ENCODE peak calls at places on chromosomes 11 and 22, in seven cellular contexts. One of them, this sample, is unnamed.

GRCh38 chr11:44575288-44575672 is 9.8 kb downstream of the CD82 start:
- DNase-seq in fibroblast of lung: peak
- DNase-seq in brain microvascular endothelial cell: peak
- DNase-seq in HFF-Myc: no peak
- DNase-seq in bronchial epithelial cell: peak
- DNase-seq in pancreas: no peak
- DNase-seq in uterus: no peak
- DNase-seq in this sample: peak

GRCh38 chr11:1192741-1193325 is 30.0 kb upstream of the MUC5B start:
- DNase-seq in pancreas: no peak
- DNase-seq in uterus: peak
- DNase-seq in HFF-Myc: no peak
- DNase-seq in bronchial epithelial cell: no peak
- DNase-seq in fibroblast of lung: no peak
- DNase-seq in brain microvascular endothelial cell: no peak
- DNase-seq in this sample: no peak

GRCh38 chr11:20243974-20244373 is 83.7 kb upstream of the DBX1 start:
- DNase-seq in fibroblast of lung: no peak
- DNase-seq in pancreas: no peak
- DNase-seq in HFF-Myc: no peak
- DNase-seq in brain microvascular endothelial cell: no peak
- DNase-seq in bronchial epithelial cell: no peak
- DNase-seq in uterus: no peak
- DNase-seq in this sample: no peak

GRCh38 chr11:46127150-46127638 is 5.9 kb upstream of the PHF21A start:
- DNase-seq in brain microvascular endothelial cell: peak
- DNase-seq in pancreas: no peak
- DNase-seq in uterus: no peak
- DNase-seq in HFF-Myc: peak
- DNase-seq in bronchial epithelial cell: peak
- DNase-seq in fibroblast of lung: peak
- DNase-seq in this sample: no peak

GRCh38 chr22:36325163-36326031 is 62.4 kb downstream of the MYH9 start:
- DNase-seq in bronchial epithelial cell: peak
- DNase-seq in fibroblast of lung: peak
- DNase-seq in uterus: peak
- DNase-seq in HFF-Myc: no peak
- DNase-seq in brain microvascular endothelial cell: peak
- DNase-seq in pancreas: no peak
- DNase-seq in this sample: peak

GRCh38 chr11:27456140-27456801 is 16.3 kb downstream of the LGR4 start:
- DNase-seq in uterus: no peak
- DNase-seq in brain microvascular endothelial cell: no peak
- DNase-seq in HFF-Myc: no peak
- DNase-seq in fibroblast of lung: peak
- DNase-seq in bronchial epithelial cell: peak
- DNase-seq in pancreas: no peak
- DNase-seq in this sample: no peak

GRCh38 chr22:38645430-38645829 is 10.8 kb downstream of the FAM227A start:
- DNase-seq in fibroblast of lung: no peak
- DNase-seq in uterus: no peak
- DNase-seq in pancreas: no peak
- DNase-seq in bronchial epithelial cell: peak
- DNase-seq in brain microvascular endothelial cell: no peak
- DNase-seq in HFF-Myc: no peak
- DNase-seq in this sample: no peak

GRCh38 chr11:19344661-19345518 is 104.1 kb upstream of the E2F8 start:
- DNase-seq in bronchial epithelial cell: peak
- DNase-seq in uterus: no peak
- DNase-seq in pancreas: peak
- DNase-seq in brain microvascular endothelial cell: no peak
- DNase-seq in fibroblast of lung: peak
- DNase-seq in HFF-Myc: no peak
- DNase-seq in this sample: no peak

GRCh38 chr11:96309643-96310017 is 33.4 kb downstream of the MAML2 start:
- DNase-seq in HFF-Myc: no peak
- DNase-seq in bronchial epithelial cell: no peak
- DNase-seq in fibroblast of lung: no peak
- DNase-seq in uterus: no peak
- DNase-seq in brain microvascular endothelial cell: no peak
- DNase-seq in pancreas: no peak
- DNase-seq in this sample: no peak

GRCh38 chr11:114154271-114155047 is 94.9 kb downstream of the ZBTB16 start:
- DNase-seq in pancreas: no peak
- DNase-seq in fibroblast of lung: no peak
- DNase-seq in bronchial epithelial cell: peak
- DNase-seq in uterus: no peak
- DNase-seq in HFF-Myc: no peak
- DNase-seq in brain microvascular endothelial cell: no peak
- DNase-seq in this sample: no peak

GRCh38 chr11:66684635-66685034 is 6.9 kb upstream of the RBM4B start:
- DNase-seq in brain microvascular endothelial cell: no peak
- DNase-seq in fibroblast of lung: no peak
- DNase-seq in HFF-Myc: no peak
- DNase-seq in bronchial epithelial cell: no peak
- DNase-seq in pancreas: no peak
- DNase-seq in uterus: no peak
- DNase-seq in this sample: no peak

GRCh38 chr11:45266693-45267451 is 19.3 kb downstream of the SYT13 start:
- DNase-seq in pancreas: no peak
- DNase-seq in uterus: no peak
- DNase-seq in bronchial epithelial cell: no peak
- DNase-seq in HFF-Myc: no peak
- DNase-seq in fibroblast of lung: no peak
- DNase-seq in brain microvascular endothelial cell: no peak
- DNase-seq in this sample: no peak

GRCh38 chr11:57761301-57762234 is at the start of gene CTNND1:
- DNase-seq in uterus: peak
- DNase-seq in HFF-Myc: peak
- DNase-seq in pancreas: peak
- DNase-seq in fibroblast of lung: peak
- DNase-seq in brain microvascular endothelial cell: peak
- DNase-seq in bronchial epithelial cell: peak
- DNase-seq in this sample: peak

GRCh38 chr11:61739966-61740365 is 12.5 kb upstream of the MYRF start:
- DNase-seq in fibroblast of lung: no peak
- DNase-seq in pancreas: peak
- DNase-seq in bronchial epithelial cell: no peak
- DNase-seq in uterus: no peak
- DNase-seq in HFF-Myc: no peak
- DNase-seq in brain microvascular endothelial cell: no peak
- DNase-seq in this sample: no peak

GRCh38 chr11:114256898-114257286 is 39.3 kb upstream of the NNMT start:
- DNase-seq in bronchial epithelial cell: no peak
- DNase-seq in fibroblast of lung: no peak
- DNase-seq in brain microvascular endothelial cell: no peak
- DNase-seq in pancreas: no peak
- DNase-seq in uterus: no peak
- DNase-seq in HFF-Myc: no peak
- DNase-seq in this sample: no peak

GRCh38 chr11:96155627-96156378 is 187.2 kb downstream of the MAML2 start:
- DNase-seq in fibroblast of lung: peak
- DNase-seq in brain microvascular endothelial cell: peak
- DNase-seq in pancreas: peak
- DNase-seq in bronchial epithelial cell: peak
- DNase-seq in uterus: peak
- DNase-seq in HFF-Myc: peak
- DNase-seq in this sample: peak

GRCh38 chr11:13721760-13722159 is 53.3 kb downstream of the FAR1 start:
- DNase-seq in uterus: no peak
- DNase-seq in HFF-Myc: no peak
- DNase-seq in pancreas: no peak
- DNase-seq in fibroblast of lung: peak
- DNase-seq in bronchial epithelial cell: peak
- DNase-seq in brain microvascular endothelial cell: no peak
- DNase-seq in this sample: no peak

GRCh38 chr11:106399075-106399500 is 321.6 kb downstream of the AASDHPPT start:
- DNase-seq in uterus: peak
- DNase-seq in bronchial epithelial cell: peak
- DNase-seq in pancreas: no peak
- DNase-seq in brain microvascular endothelial cell: peak
- DNase-seq in HFF-Myc: peak
- DNase-seq in fibroblast of lung: peak
- DNase-seq in this sample: peak

DNA sequence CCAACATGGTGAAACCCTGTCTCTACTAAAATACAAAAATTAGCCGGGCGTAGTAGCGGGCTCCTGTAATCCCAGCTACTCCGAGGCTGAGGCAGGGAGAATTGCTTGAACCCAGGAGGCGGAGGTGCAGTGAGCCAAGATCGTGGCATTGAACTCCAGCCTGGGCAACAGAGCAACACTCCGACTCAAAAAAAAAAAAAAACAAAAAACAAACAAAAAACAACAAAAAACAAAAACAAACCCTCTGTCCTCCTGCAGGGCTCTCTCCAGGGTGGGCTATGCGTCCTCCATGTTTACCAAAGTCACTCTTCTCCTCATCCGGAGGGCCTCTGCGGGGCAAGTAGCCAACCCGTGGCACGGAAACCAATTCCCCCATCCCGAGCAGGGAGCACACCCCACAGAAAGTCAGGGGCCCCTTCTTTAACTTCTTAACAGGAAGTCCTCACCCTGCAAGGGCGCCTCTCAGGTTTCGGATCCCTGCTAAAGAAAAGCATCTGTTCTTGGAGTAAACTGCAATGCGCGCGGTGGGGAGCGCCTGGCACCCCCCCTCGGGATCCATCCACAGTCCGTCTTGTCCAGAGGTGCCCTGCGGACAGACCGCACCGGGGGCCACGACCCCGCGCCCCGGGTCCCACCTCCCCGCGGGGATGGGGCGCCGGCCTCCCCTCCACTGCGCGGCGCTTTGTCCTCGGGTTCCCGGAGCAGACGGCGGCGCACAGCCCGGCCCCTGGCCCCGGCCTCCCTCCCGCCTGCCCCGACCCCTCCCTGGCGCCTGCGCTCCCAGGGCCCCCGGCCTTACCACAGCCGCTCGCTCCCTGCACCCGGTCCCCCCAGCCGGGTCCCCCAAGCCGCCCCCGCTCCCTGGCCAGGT is 712 bp downstream of the CERK start:
- DNase-seq in HFF-Myc: no peak
- DNase-seq in brain microvascular endothelial cell: no peak
- DNase-seq in fibroblast of lung: peak
- DNase-seq in uterus: peak
- DNase-seq in pancreas: no peak
- DNase-seq in bronchial epithelial cell: no peak
- DNase-seq in this sample: no peak
- H3K4me3 ChIP-seq in HFF-Myc: peak
- H3K4me3 ChIP-seq in brain microvascular endothelial cell: peak
- H3K4me3 ChIP-seq in fibroblast of lung: peak
- H3K4me3 ChIP-seq in uterus: peak
- H3K4me3 ChIP-seq in pancreas: peak
- H3K4me3 ChIP-seq in bronchial epithelial cell: peak
- H3K4me3 ChIP-seq in this sample: peak

GRCh38 chr11:12540913-12541587 is 133.2 kb upstream of the TEAD1 start:
- DNase-seq in fibroblast of lung: peak
- DNase-seq in HFF-Myc: no peak
- DNase-seq in brain microvascular endothelial cell: peak
- DNase-seq in bronchial epithelial cell: no peak
- DNase-seq in uterus: peak
- DNase-seq in pancreas: no peak
- DNase-seq in this sample: peak
- TF ChIP-seq CTCF in fibroblast of lung: peak
- TF ChIP-seq CTCF in HFF-Myc: peak
- TF ChIP-seq CTCF in brain microvascular endothelial cell: peak
- TF ChIP-seq CTCF in bronchial epithelial cell: no peak
- TF ChIP-seq CTCF in uterus: no peak
- TF ChIP-seq CTCF in pancreas: no peak
- TF ChIP-seq CTCF in this sample: peak

DNA sequence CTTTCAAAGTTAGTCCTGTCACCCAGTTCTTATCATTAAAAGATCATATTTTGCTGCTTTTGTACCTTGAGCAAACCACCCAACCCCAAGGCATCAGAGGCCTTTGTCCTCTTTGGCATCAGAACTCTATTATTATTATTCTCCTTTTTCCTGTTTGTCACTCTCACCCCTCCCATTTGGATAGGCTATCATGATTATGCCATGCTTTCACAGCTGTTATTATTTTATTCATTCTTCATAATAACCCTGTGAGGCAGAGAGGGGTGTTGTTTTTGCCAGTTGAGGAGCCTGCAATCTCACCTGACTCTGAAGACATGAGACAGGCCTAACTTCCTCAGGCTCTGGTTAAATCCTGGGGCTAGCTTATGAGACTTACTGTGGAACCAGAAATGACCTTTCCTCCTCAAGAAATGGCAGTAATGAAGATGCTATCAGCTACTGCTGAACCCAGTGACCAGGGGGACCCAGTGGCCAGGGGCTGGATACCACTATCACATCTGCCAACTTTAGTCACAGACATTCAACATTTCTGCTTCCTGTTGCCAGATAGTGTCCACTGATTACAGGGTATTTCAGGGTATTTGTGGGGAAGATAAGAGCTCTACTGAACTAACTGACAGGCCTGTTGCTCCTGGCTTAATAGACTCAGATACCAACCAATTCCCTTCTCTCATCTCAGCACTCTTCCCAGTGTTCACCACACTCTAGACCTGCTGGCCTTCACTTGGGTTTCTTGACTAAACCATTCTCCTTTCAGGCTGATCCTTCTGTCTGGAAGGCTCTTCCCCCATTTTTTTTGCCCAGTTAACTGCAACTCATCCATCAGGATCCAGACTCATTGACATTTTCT is 11.8 kb upstream of the SWAP70 start:
- DNase-seq in uterus: no peak
- DNase-seq in bronchial epithelial cell: no peak
- DNase-seq in HFF-Myc: no peak
- DNase-seq in brain microvascular endothelial cell: no peak
- DNase-seq in fibroblast of lung: no peak
- DNase-seq in pancreas: no peak
- DNase-seq in this sample: no peak
- H3K4me3 ChIP-seq in uterus: no peak
- H3K4me3 ChIP-seq in bronchial epithelial cell: no peak
- H3K4me3 ChIP-seq in HFF-Myc: no peak
- H3K4me3 ChIP-seq in brain microvascular endothelial cell: no peak
- H3K4me3 ChIP-seq in fibroblast of lung: no peak
- H3K4me3 ChIP-seq in pancreas: no peak
- H3K4me3 ChIP-seq in this sample: no peak

DNA sequence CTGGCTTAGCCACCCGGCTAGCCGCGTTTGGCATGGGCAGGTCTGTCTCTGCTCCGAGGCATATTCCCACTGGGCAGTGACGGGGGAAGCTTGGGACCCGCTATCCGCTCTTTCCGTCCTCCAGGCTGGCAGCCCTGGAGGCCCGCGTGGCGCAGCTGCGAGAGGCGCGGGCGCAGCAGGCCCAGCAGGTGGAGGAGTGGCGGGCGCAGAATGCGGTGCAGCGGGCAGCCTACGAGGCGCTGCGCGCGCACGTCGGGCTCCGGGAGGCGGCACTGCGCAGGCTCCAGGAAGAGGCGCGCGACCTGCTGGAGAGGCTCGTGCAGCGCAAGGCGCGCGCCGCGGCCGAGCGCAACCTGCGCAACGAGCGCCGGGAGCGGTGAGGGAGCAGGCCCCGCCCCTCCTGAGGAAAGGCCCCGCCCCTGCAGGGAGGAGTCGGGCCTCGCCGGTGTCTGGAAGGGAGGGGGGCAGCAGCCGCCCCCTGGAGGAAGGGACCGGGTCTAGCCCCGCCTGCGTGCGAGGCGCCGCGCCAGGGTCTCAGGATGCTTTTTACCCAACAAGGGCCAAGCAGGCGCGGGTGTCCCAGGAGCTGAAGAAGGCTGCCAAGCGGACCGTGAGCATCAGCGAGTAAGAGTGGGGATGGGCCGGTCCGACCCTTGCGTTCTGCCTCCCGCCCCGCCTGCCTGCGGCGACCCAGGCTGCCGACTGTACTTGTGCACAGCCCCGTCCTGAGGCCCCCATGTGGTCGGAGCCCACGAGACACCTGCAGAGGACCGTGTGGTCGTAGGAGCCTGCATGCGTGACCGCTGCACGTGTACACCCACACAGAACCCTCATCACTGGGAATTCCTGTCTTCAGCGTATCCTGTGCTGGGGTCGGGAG is 7.9 kb downstream of the ATG16L2 start:
- DNase-seq in HFF-Myc: no peak
- DNase-seq in pancreas: peak
- DNase-seq in brain microvascular endothelial cell: peak
- DNase-seq in uterus: peak
- DNase-seq in bronchial epithelial cell: peak
- DNase-seq in fibroblast of lung: peak
- DNase-seq in this sample: no peak
- TF ChIP-seq CTCF in HFF-Myc: peak
- TF ChIP-seq CTCF in pancreas: no peak
- TF ChIP-seq CTCF in brain microvascular endothelial cell: peak
- TF ChIP-seq CTCF in uterus: peak
- TF ChIP-seq CTCF in bronchial epithelial cell: peak
- TF ChIP-seq CTCF in fibroblast of lung: no peak
- TF ChIP-seq CTCF in this sample: peak

This sample was measured in AG04449.